ENCODE peak calls at places on chromosomes 12 and 14, in eight cellular contexts. One of them, this sample, is unnamed.

GRCh38 chr14:48937796-48938195 is 648.4 kb downstream of the RPS29 start:
- DNase-seq in kidney: no peak
- DNase-seq in skeletal muscle cell: peak
- DNase-seq in NCI-H1694 treated with DMSO at 0.1 percent for 48 hours: no peak
- DNase-seq in AG04450: no peak
- DNase-seq in stimulated activated CD8-positive, alpha-beta memory T cell treated with anti-CD3 and anti-CD28 coated beads, Interleukin-15, amount 100 ng/mL, for 4 hours: no peak
- DNase-seq in CD8-positive, alpha-beta memory T cell: no peak
- DNase-seq in amygdala: peak
- DNase-seq in this sample: peak

GRCh38 chr14:104431929-104432541 is 147.5 kb upstream of the C14orf180 start:
- DNase-seq in stimulated activated CD8-positive, alpha-beta memory T cell treated with anti-CD3 and anti-CD28 coated beads, Interleukin-15, amount 100 ng/mL, for 4 hours: no peak
- DNase-seq in CD8-positive, alpha-beta memory T cell: no peak
- DNase-seq in kidney: peak
- DNase-seq in NCI-H1694 treated with DMSO at 0.1 percent for 48 hours: no peak
- DNase-seq in amygdala: no peak
- DNase-seq in skeletal muscle cell: no peak
- DNase-seq in AG04450: no peak
- DNase-seq in this sample: no peak

GRCh38 chr14:102461490-102462317 is 47.9 kb downstream of the ANKRD9 start:
- DNase-seq in AG04450: no peak
- DNase-seq in skeletal muscle cell: no peak
- DNase-seq in NCI-H1694 treated with DMSO at 0.1 percent for 48 hours: no peak
- DNase-seq in kidney: no peak
- DNase-seq in amygdala: no peak
- DNase-seq in stimulated activated CD8-positive, alpha-beta memory T cell treated with anti-CD3 and anti-CD28 coated beads, Interleukin-15, amount 100 ng/mL, for 4 hours: no peak
- DNase-seq in CD8-positive, alpha-beta memory T cell: no peak
- DNase-seq in this sample: no peak

GRCh38 chr14:60565211-60565610 is 56.3 kb downstream of the SIX6 start:
- DNase-seq in CD8-positive, alpha-beta memory T cell: no peak
- DNase-seq in stimulated activated CD8-positive, alpha-beta memory T cell treated with anti-CD3 and anti-CD28 coated beads, Interleukin-15, amount 100 ng/mL, for 4 hours: no peak
- DNase-seq in amygdala: no peak
- DNase-seq in NCI-H1694 treated with DMSO at 0.1 percent for 48 hours: no peak
- DNase-seq in skeletal muscle cell: peak
- DNase-seq in kidney: no peak
- DNase-seq in AG04450: peak
- DNase-seq in this sample: peak

GRCh38 chr12:104281636-104282035 is 21.9 kb upstream of the EID3 start:
- DNase-seq in CD8-positive, alpha-beta memory T cell: no peak
- DNase-seq in stimulated activated CD8-positive, alpha-beta memory T cell treated with anti-CD3 and anti-CD28 coated beads, Interleukin-15, amount 100 ng/mL, for 4 hours: no peak
- DNase-seq in NCI-H1694 treated with DMSO at 0.1 percent for 48 hours: no peak
- DNase-seq in amygdala: no peak
- DNase-seq in kidney: no peak
- DNase-seq in skeletal muscle cell: no peak
- DNase-seq in AG04450: no peak
- DNase-seq in this sample: peak

GRCh38 chr14:94099006-94099405 is 11.5 kb upstream of the IFI27 start:
- DNase-seq in kidney: no peak
- DNase-seq in CD8-positive, alpha-beta memory T cell: no peak
- DNase-seq in AG04450: no peak
- DNase-seq in stimulated activated CD8-positive, alpha-beta memory T cell treated with anti-CD3 and anti-CD28 coated beads, Interleukin-15, amount 100 ng/mL, for 4 hours: no peak
- DNase-seq in skeletal muscle cell: no peak
- DNase-seq in amygdala: no peak
- DNase-seq in NCI-H1694 treated with DMSO at 0.1 percent for 48 hours: no peak
- DNase-seq in this sample: no peak

GRCh38 chr12:67928621-67929369 is 60.5 kb upstream of the IFNG-AS1 start:
- DNase-seq in stimulated activated CD8-positive, alpha-beta memory T cell treated with anti-CD3 and anti-CD28 coated beads, Interleukin-15, amount 100 ng/mL, for 4 hours: no peak
- DNase-seq in AG04450: no peak
- DNase-seq in skeletal muscle cell: no peak
- DNase-seq in amygdala: no peak
- DNase-seq in NCI-H1694 treated with DMSO at 0.1 percent for 48 hours: no peak
- DNase-seq in CD8-positive, alpha-beta memory T cell: no peak
- DNase-seq in kidney: no peak
- DNase-seq in this sample: no peak

GRCh38 chr12:100185361-100185894 is 15.2 kb upstream of the ACTR6 start:
- DNase-seq in kidney: no peak
- DNase-seq in NCI-H1694 treated with DMSO at 0.1 percent for 48 hours: no peak
- DNase-seq in skeletal muscle cell: no peak
- DNase-seq in AG04450: no peak
- DNase-seq in stimulated activated CD8-positive, alpha-beta memory T cell treated with anti-CD3 and anti-CD28 coated beads, Interleukin-15, amount 100 ng/mL, for 4 hours: no peak
- DNase-seq in CD8-positive, alpha-beta memory T cell: no peak
- DNase-seq in amygdala: no peak
- DNase-seq in this sample: no peak

GRCh38 chr12:24839268-24839791 is 109.6 kb downstream of the BCAT1 start:
- DNase-seq in amygdala: no peak
- DNase-seq in skeletal muscle cell: peak
- DNase-seq in NCI-H1694 treated with DMSO at 0.1 percent for 48 hours: no peak
- DNase-seq in AG04450: no peak
- DNase-seq in stimulated activated CD8-positive, alpha-beta memory T cell treated with anti-CD3 and anti-CD28 coated beads, Interleukin-15, amount 100 ng/mL, for 4 hours: no peak
- DNase-seq in kidney: no peak
- DNase-seq in CD8-positive, alpha-beta memory T cell: peak
- DNase-seq in this sample: peak

GRCh38 chr14:42961509-42961908 is 1354.8 kb downstream of the LRFN5 start:
- DNase-seq in CD8-positive, alpha-beta memory T cell: no peak
- DNase-seq in kidney: no peak
- DNase-seq in amygdala: no peak
- DNase-seq in skeletal muscle cell: peak
- DNase-seq in stimulated activated CD8-positive, alpha-beta memory T cell treated with anti-CD3 and anti-CD28 coated beads, Interleukin-15, amount 100 ng/mL, for 4 hours: no peak
- DNase-seq in AG04450: no peak
- DNase-seq in NCI-H1694 treated with DMSO at 0.1 percent for 48 hours: no peak
- DNase-seq in this sample: no peak

GRCh38 chr12:52243774-52244614 is 11.0 kb downstream of the KRT7 start:
- DNase-seq in skeletal muscle cell: peak
- DNase-seq in kidney: peak
- DNase-seq in stimulated activated CD8-positive, alpha-beta memory T cell treated with anti-CD3 and anti-CD28 coated beads, Interleukin-15, amount 100 ng/mL, for 4 hours: peak
- DNase-seq in CD8-positive, alpha-beta memory T cell: peak
- DNase-seq in AG04450: peak
- DNase-seq in NCI-H1694 treated with DMSO at 0.1 percent for 48 hours: peak
- DNase-seq in amygdala: no peak
- DNase-seq in this sample: peak

GRCh38 chr14:80109055-80109454 is 102.2 kb downstream of the DIO2 start:
- DNase-seq in CD8-positive, alpha-beta memory T cell: no peak
- DNase-seq in skeletal muscle cell: no peak
- DNase-seq in stimulated activated CD8-positive, alpha-beta memory T cell treated with anti-CD3 and anti-CD28 coated beads, Interleukin-15, amount 100 ng/mL, for 4 hours: no peak
- DNase-seq in kidney: no peak
- DNase-seq in NCI-H1694 treated with DMSO at 0.1 percent for 48 hours: no peak
- DNase-seq in AG04450: no peak
- DNase-seq in amygdala: no peak
- DNase-seq in this sample: no peak

GRCh38 chr12:44839785-44840184 is 36.3 kb downstream of the NELL2 start:
- DNase-seq in AG04450: no peak
- DNase-seq in stimulated activated CD8-positive, alpha-beta memory T cell treated with anti-CD3 and anti-CD28 coated beads, Interleukin-15, amount 100 ng/mL, for 4 hours: no peak
- DNase-seq in skeletal muscle cell: no peak
- DNase-seq in CD8-positive, alpha-beta memory T cell: no peak
- DNase-seq in kidney: no peak
- DNase-seq in NCI-H1694 treated with DMSO at 0.1 percent for 48 hours: no peak
- DNase-seq in amygdala: no peak
- DNase-seq in this sample: no peak

GRCh38 chr14:23672200-23672599 is 36.0 kb downstream of the DHRS2 start:
- DNase-seq in AG04450: no peak
- DNase-seq in CD8-positive, alpha-beta memory T cell: no peak
- DNase-seq in kidney: no peak
- DNase-seq in skeletal muscle cell: no peak
- DNase-seq in stimulated activated CD8-positive, alpha-beta memory T cell treated with anti-CD3 and anti-CD28 coated beads, Interleukin-15, amount 100 ng/mL, for 4 hours: no peak
- DNase-seq in amygdala: no peak
- DNase-seq in NCI-H1694 treated with DMSO at 0.1 percent for 48 hours: no peak
- DNase-seq in this sample: no peak

GRCh38 chr14:90397401-90398314 is 829 bp downstream of the CALM1 start:
- DNase-seq in amygdala: peak
- DNase-seq in kidney: peak
- DNase-seq in stimulated activated CD8-positive, alpha-beta memory T cell treated with anti-CD3 and anti-CD28 coated beads, Interleukin-15, amount 100 ng/mL, for 4 hours: peak
- DNase-seq in skeletal muscle cell: no peak
- DNase-seq in CD8-positive, alpha-beta memory T cell: peak
- DNase-seq in AG04450: no peak
- DNase-seq in NCI-H1694 treated with DMSO at 0.1 percent for 48 hours: peak
- DNase-seq in this sample: peak

GRCh38 chr12:29792853-29793252 is 9.1 kb upstream of the TMTC1 start:
- DNase-seq in AG04450: no peak
- DNase-seq in stimulated activated CD8-positive, alpha-beta memory T cell treated with anti-CD3 and anti-CD28 coated beads, Interleukin-15, amount 100 ng/mL, for 4 hours: no peak
- DNase-seq in CD8-positive, alpha-beta memory T cell: no peak
- DNase-seq in kidney: no peak
- DNase-seq in skeletal muscle cell: no peak
- DNase-seq in NCI-H1694 treated with DMSO at 0.1 percent for 48 hours: no peak
- DNase-seq in amygdala: no peak
- DNase-seq in this sample: no peak

GRCh38 chr12:112686373-112686772 is 105.2 kb upstream of the RPH3A start:
- DNase-seq in AG04450: no peak
- DNase-seq in stimulated activated CD8-positive, alpha-beta memory T cell treated with anti-CD3 and anti-CD28 coated beads, Interleukin-15, amount 100 ng/mL, for 4 hours: no peak
- DNase-seq in kidney: no peak
- DNase-seq in amygdala: no peak
- DNase-seq in CD8-positive, alpha-beta memory T cell: no peak
- DNase-seq in skeletal muscle cell: no peak
- DNase-seq in NCI-H1694 treated with DMSO at 0.1 percent for 48 hours: peak
- DNase-seq in this sample: peak

GRCh38 chr14:104428333-104428851 is 151.2 kb upstream of the C14orf180 start:
- DNase-seq in AG04450: no peak
- DNase-seq in CD8-positive, alpha-beta memory T cell: no peak
- DNase-seq in stimulated activated CD8-positive, alpha-beta memory T cell treated with anti-CD3 and anti-CD28 coated beads, Interleukin-15, amount 100 ng/mL, for 4 hours: no peak
- DNase-seq in skeletal muscle cell: no peak
- DNase-seq in NCI-H1694 treated with DMSO at 0.1 percent for 48 hours: no peak
- DNase-seq in kidney: no peak
- DNase-seq in amygdala: no peak
- DNase-seq in this sample: no peak

GRCh38 chr12:131852551-131853299 is 24.5 kb downstream of the MMP17 start:
- DNase-seq in stimulated activated CD8-positive, alpha-beta memory T cell treated with anti-CD3 and anti-CD28 coated beads, Interleukin-15, amount 100 ng/mL, for 4 hours: no peak
- DNase-seq in CD8-positive, alpha-beta memory T cell: no peak
- DNase-seq in AG04450: no peak
- DNase-seq in skeletal muscle cell: no peak
- DNase-seq in kidney: peak
- DNase-seq in amygdala: no peak
- DNase-seq in NCI-H1694 treated with DMSO at 0.1 percent for 48 hours: no peak
- DNase-seq in this sample: no peak

GRCh38 chr12:63353559-63353958 is 202.6 kb upstream of the AVPR1A start:
- DNase-seq in skeletal muscle cell: peak
- DNase-seq in AG04450: no peak
- DNase-seq in stimulated activated CD8-positive, alpha-beta memory T cell treated with anti-CD3 and anti-CD28 coated beads, Interleukin-15, amount 100 ng/mL, for 4 hours: no peak
- DNase-seq in CD8-positive, alpha-beta memory T cell: no peak
- DNase-seq in kidney: no peak
- DNase-seq in NCI-H1694 treated with DMSO at 0.1 percent for 48 hours: no peak
- DNase-seq in amygdala: no peak
- DNase-seq in this sample: peak

GRCh38 chr14:64217318-64217717 is 76.9 kb downstream of the ESR2 start:
- DNase-seq in kidney: no peak
- DNase-seq in stimulated activated CD8-positive, alpha-beta memory T cell treated with anti-CD3 and anti-CD28 coated beads, Interleukin-15, amount 100 ng/mL, for 4 hours: no peak
- DNase-seq in AG04450: no peak
- DNase-seq in skeletal muscle cell: no peak
- DNase-seq in amygdala: no peak
- DNase-seq in NCI-H1694 treated with DMSO at 0.1 percent for 48 hours: no peak
- DNase-seq in CD8-positive, alpha-beta memory T cell: no peak
- DNase-seq in this sample: no peak

GRCh38 chr14:61126083-61126962 is 145.3 kb downstream of the SLC38A6 start:
- DNase-seq in AG04450: no peak
- DNase-seq in NCI-H1694 treated with DMSO at 0.1 percent for 48 hours: peak
- DNase-seq in stimulated activated CD8-positive, alpha-beta memory T cell treated with anti-CD3 and anti-CD28 coated beads, Interleukin-15, amount 100 ng/mL, for 4 hours: no peak
- DNase-seq in skeletal muscle cell: peak
- DNase-seq in amygdala: no peak
- DNase-seq in kidney: no peak
- DNase-seq in CD8-positive, alpha-beta memory T cell: no peak
- DNase-seq in this sample: peak